ENCODE peak calls at places on chromosome 13, in five cellular contexts. One of them, this sample, is unnamed.

GRCh38 chr13:51151463-51151862 is 40.4 kb upstream of the C13orf42 start:
- DNase-seq in CD8-positive, alpha-beta T cell: no peak
- DNase-seq in A549: no peak
- DNase-seq in uterus: no peak
- DNase-seq in tibial artery: no peak
- DNase-seq in this sample: no peak

GRCh38 chr13:24985102-24985501 is 110.8 kb upstream of the PABPC3 start:
- DNase-seq in uterus: no peak
- DNase-seq in CD8-positive, alpha-beta T cell: no peak
- DNase-seq in tibial artery: no peak
- DNase-seq in A549: no peak
- DNase-seq in this sample: no peak

GRCh38 chr13:76955236-76955635 is 6.9 kb downstream of the ACOD1 start:
- DNase-seq in CD8-positive, alpha-beta T cell: no peak
- DNase-seq in A549: no peak
- DNase-seq in uterus: no peak
- DNase-seq in tibial artery: no peak
- DNase-seq in this sample: no peak

GRCh38 chr13:61148691-61149332 is 266.8 kb downstream of the PCDH20 start:
- DNase-seq in CD8-positive, alpha-beta T cell: no peak
- DNase-seq in A549: no peak
- DNase-seq in uterus: no peak
- DNase-seq in tibial artery: no peak
- DNase-seq in this sample: no peak

GRCh38 chr13:103514188-103514587 is 448.0 kb upstream of the SLC10A2 start:
- DNase-seq in tibial artery: no peak
- DNase-seq in uterus: no peak
- DNase-seq in CD8-positive, alpha-beta T cell: no peak
- DNase-seq in A549: no peak
- DNase-seq in this sample: no peak

GRCh38 chr13:57633950-57634828 is 2.6 kb downstream of the PCDH17 start:
- DNase-seq in uterus: no peak
- DNase-seq in CD8-positive, alpha-beta T cell: no peak
- DNase-seq in A549: no peak
- DNase-seq in tibial artery: peak
- DNase-seq in this sample: no peak

GRCh38 chr13:49040872-49041271 is 65.2 kb downstream of the FNDC3A start:
- DNase-seq in A549: no peak
- DNase-seq in tibial artery: no peak
- DNase-seq in uterus: no peak
- DNase-seq in CD8-positive, alpha-beta T cell: no peak
- DNase-seq in this sample: no peak

GRCh38 chr13:39835253-39835652 is 179.8 kb downstream of the COG6 start:
- DNase-seq in A549: no peak
- DNase-seq in CD8-positive, alpha-beta T cell: no peak
- DNase-seq in tibial artery: no peak
- DNase-seq in uterus: no peak
- DNase-seq in this sample: no peak

GRCh38 chr13:37414667-37415066 is 183.9 kb downstream of the POSTN start:
- DNase-seq in uterus: no peak
- DNase-seq in CD8-positive, alpha-beta T cell: no peak
- DNase-seq in A549: no peak
- DNase-seq in tibial artery: no peak
- DNase-seq in this sample: no peak

GRCh38 chr13:40809471-40809870 is 20.1 kb downstream of the SLC25A15 start:
- DNase-seq in CD8-positive, alpha-beta T cell: no peak
- DNase-seq in tibial artery: no peak
- DNase-seq in uterus: no peak
- DNase-seq in A549: no peak
- DNase-seq in this sample: no peak

GRCh38 chr13:65724261-65724660 is 1505.9 kb downstream of the PCDH9 start:
- DNase-seq in CD8-positive, alpha-beta T cell: no peak
- DNase-seq in A549: no peak
- DNase-seq in tibial artery: no peak
- DNase-seq in uterus: no peak
- DNase-seq in this sample: no peak

GRCh38 chr13:112790735-112791641 is 101.2 kb downstream of the ATP11A start:
- DNase-seq in CD8-positive, alpha-beta T cell: no peak
- DNase-seq in A549: no peak
- DNase-seq in tibial artery: peak
- DNase-seq in uterus: peak
- DNase-seq in this sample: no peak

GRCh38 chr13:79741006-79741405 is 260.1 kb downstream of the NDFIP2 start:
- DNase-seq in A549: no peak
- DNase-seq in tibial artery: no peak
- DNase-seq in uterus: no peak
- DNase-seq in CD8-positive, alpha-beta T cell: no peak
- DNase-seq in this sample: no peak

GRCh38 chr13:99731747-99732146 is 230.5 kb downstream of the TM9SF2 start:
- DNase-seq in tibial artery: no peak
- DNase-seq in A549: no peak
- DNase-seq in CD8-positive, alpha-beta T cell: no peak
- DNase-seq in uterus: no peak
- DNase-seq in this sample: no peak

GRCh38 chr13:27203854-27204253 is 32.2 kb upstream of the USP12 start:
- DNase-seq in A549: no peak
- DNase-seq in uterus: no peak
- DNase-seq in CD8-positive, alpha-beta T cell: no peak
- DNase-seq in tibial artery: no peak
- DNase-seq in this sample: no peak
- TF ChIP-seq CTCF in A549: peak
- TF ChIP-seq CTCF in uterus: no peak
- TF ChIP-seq CTCF in CD8-positive, alpha-beta T cell: no peak
- TF ChIP-seq CTCF in tibial artery: peak
- TF ChIP-seq CTCF in this sample: no peak

GRCh38 chr13:27959976-27960361 is 9.1 kb downstream of the CDX2 start:
- DNase-seq in uterus: no peak
- DNase-seq in A549: no peak
- DNase-seq in tibial artery: no peak
- DNase-seq in CD8-positive, alpha-beta T cell: no peak
- DNase-seq in this sample: no peak
- H3K4me3 ChIP-seq in uterus: no peak
- H3K4me3 ChIP-seq in A549: peak
- H3K4me3 ChIP-seq in tibial artery: peak
- H3K4me3 ChIP-seq in CD8-positive, alpha-beta T cell: no peak
- H3K4me3 ChIP-seq in this sample: peak

GRCh38 chr13:98265669-98266551 is 88.8 kb upstream of the RNF113B start:
- DNase-seq in uterus: no peak
- DNase-seq in CD8-positive, alpha-beta T cell: no peak
- DNase-seq in tibial artery: no peak
- DNase-seq in A549: no peak
- DNase-seq in this sample: no peak
- H3K27ac ChIP-seq in uterus: no peak
- H3K27ac ChIP-seq in CD8-positive, alpha-beta T cell: no peak
- H3K27ac ChIP-seq in tibial artery: no peak
- H3K27ac ChIP-seq in A549: no peak
- H3K27ac ChIP-seq in this sample: no peak

GRCh38 chr13:44805623-44806022 is 183.6 kb downstream of the NUFIP1 start:
- DNase-seq in uterus: no peak
- DNase-seq in CD8-positive, alpha-beta T cell: no peak
- DNase-seq in tibial artery: no peak
- DNase-seq in A549: no peak
- DNase-seq in this sample: no peak

GRCh38 chr13:44797685-44798084 is 191.6 kb downstream of the NUFIP1 start:
- DNase-seq in CD8-positive, alpha-beta T cell: no peak
- DNase-seq in tibial artery: no peak
- DNase-seq in uterus: no peak
- DNase-seq in A549: no peak
- DNase-seq in this sample: no peak

GRCh38 chr13:44800626-44801025 is 188.6 kb downstream of the NUFIP1 start:
- DNase-seq in CD8-positive, alpha-beta T cell: no peak
- DNase-seq in tibial artery: no peak
- DNase-seq in uterus: no peak
- DNase-seq in A549: no peak
- DNase-seq in this sample: no peak

GRCh38 chr13:44803390-44803789 is 185.9 kb downstream of the NUFIP1 start:
- DNase-seq in uterus: no peak
- DNase-seq in CD8-positive, alpha-beta T cell: no peak
- DNase-seq in A549: no peak
- DNase-seq in tibial artery: no peak
- DNase-seq in this sample: no peak

GRCh38 chr13:44801990-44802389 is 187.3 kb downstream of the NUFIP1 start:
- DNase-seq in CD8-positive, alpha-beta T cell: no peak
- DNase-seq in uterus: no peak
- DNase-seq in tibial artery: no peak
- DNase-seq in A549: no peak
- DNase-seq in this sample: no peak
- TF ChIP-seq CTCF in CD8-positive, alpha-beta T cell: no peak
- TF ChIP-seq CTCF in uterus: no peak
- TF ChIP-seq CTCF in tibial artery: no peak
- TF ChIP-seq CTCF in A549: no peak
- TF ChIP-seq CTCF in this sample: no peak

GRCh38 chr13:19961924-19962323 is 3.4 kb downstream of the ZMYM2 start:
- DNase-seq in tibial artery: no peak
- DNase-seq in uterus: no peak
- DNase-seq in A549: no peak
- DNase-seq in CD8-positive, alpha-beta T cell: no peak
- DNase-seq in this sample: no peak
- H3K4me3 ChIP-seq in tibial artery: no peak
- H3K4me3 ChIP-seq in uterus: no peak
- H3K4me3 ChIP-seq in A549: no peak
- H3K4me3 ChIP-seq in CD8-positive, alpha-beta T cell: no peak
- H3K4me3 ChIP-seq in this sample: no peak

GRCh38 chr13:95193509-95194230 is 107.6 kb downstream of the ABCC4 start:
- DNase-seq in CD8-positive, alpha-beta T cell: no peak
- DNase-seq in A549: no peak
- DNase-seq in tibial artery: no peak
- DNase-seq in uterus: no peak
- DNase-seq in this sample: no peak

GRCh38 chr13:95195146-95195545 is 106.1 kb downstream of the ABCC4 start:
- DNase-seq in CD8-positive, alpha-beta T cell: no peak
- DNase-seq in A549: no peak
- DNase-seq in tibial artery: no peak
- DNase-seq in uterus: no peak
- DNase-seq in this sample: no peak

GRCh38 chr13:95191821-95192220 is 109.4 kb downstream of the ABCC4 start:
- DNase-seq in A549: peak
- DNase-seq in uterus: peak
- DNase-seq in tibial artery: peak
- DNase-seq in CD8-positive, alpha-beta T cell: peak
- DNase-seq in this sample: peak

GRCh38 chr13:95197548-95197947 is 103.7 kb downstream of the ABCC4 start:
- DNase-seq in tibial artery: no peak
- DNase-seq in uterus: no peak
- DNase-seq in A549: no peak
- DNase-seq in CD8-positive, alpha-beta T cell: no peak
- DNase-seq in this sample: no peak

GRCh38 chr13:95192998-95193397 is 108.3 kb downstream of the ABCC4 start:
- DNase-seq in CD8-positive, alpha-beta T cell: no peak
- DNase-seq in A549: no peak
- DNase-seq in tibial artery: no peak
- DNase-seq in uterus: no peak
- DNase-seq in this sample: no peak
- H3K27ac ChIP-seq in CD8-positive, alpha-beta T cell: no peak
- H3K27ac ChIP-seq in A549: peak
- H3K27ac ChIP-seq in tibial artery: no peak
- H3K27ac ChIP-seq in uterus: no peak
- H3K27ac ChIP-seq in this sample: no peak

DNA sequence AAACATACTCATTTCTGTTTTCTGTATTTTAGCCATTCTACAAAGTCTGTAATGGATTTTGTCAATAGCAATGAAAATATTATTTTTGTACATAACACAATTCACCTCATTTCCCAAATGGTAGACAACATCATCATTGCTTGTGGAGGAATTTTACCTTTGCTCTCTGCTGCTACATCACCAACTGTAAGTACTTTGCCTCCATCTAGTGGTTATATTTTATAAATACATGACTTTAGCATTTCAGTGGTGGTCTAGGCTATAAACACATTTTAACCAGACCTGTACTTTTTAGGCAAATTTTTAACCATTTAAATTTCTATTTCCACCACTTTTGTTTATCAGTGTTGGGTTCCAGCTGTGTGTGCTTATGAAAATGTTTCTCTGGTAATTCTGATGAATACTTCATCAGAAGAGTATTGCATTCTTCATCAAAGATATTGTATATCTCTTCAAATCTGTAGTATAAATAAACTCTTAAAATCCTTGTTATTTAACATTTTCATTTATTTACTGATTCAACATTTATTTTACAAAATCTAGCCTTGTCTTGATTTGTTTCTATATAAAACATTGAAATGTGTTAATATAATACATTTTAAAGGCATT is 222.4 kb downstream of the NBEA start:
- DNase-seq in tibial artery: no peak
- DNase-seq in A549: peak
- DNase-seq in uterus: no peak
- DNase-seq in CD8-positive, alpha-beta T cell: no peak
- DNase-seq in this sample: no peak
- TF ChIP-seq CTCF in tibial artery: peak
- TF ChIP-seq CTCF in A549: peak
- TF ChIP-seq CTCF in uterus: peak
- TF ChIP-seq CTCF in CD8-positive, alpha-beta T cell: peak
- TF ChIP-seq CTCF in this sample: peak

GRCh38 chr13:45196091-45196490 is 4.8 kb downstream of the KCTD4 start:
- DNase-seq in uterus: no peak
- DNase-seq in tibial artery: no peak
- DNase-seq in CD8-positive, alpha-beta T cell: no peak
- DNase-seq in A549: no peak
- DNase-seq in this sample: no peak
- H3K4me3 ChIP-seq in uterus: no peak
- H3K4me3 ChIP-seq in tibial artery: no peak
- H3K4me3 ChIP-seq in CD8-positive, alpha-beta T cell: no peak
- H3K4me3 ChIP-seq in A549: no peak
- H3K4me3 ChIP-seq in this sample: no peak

DNA sequence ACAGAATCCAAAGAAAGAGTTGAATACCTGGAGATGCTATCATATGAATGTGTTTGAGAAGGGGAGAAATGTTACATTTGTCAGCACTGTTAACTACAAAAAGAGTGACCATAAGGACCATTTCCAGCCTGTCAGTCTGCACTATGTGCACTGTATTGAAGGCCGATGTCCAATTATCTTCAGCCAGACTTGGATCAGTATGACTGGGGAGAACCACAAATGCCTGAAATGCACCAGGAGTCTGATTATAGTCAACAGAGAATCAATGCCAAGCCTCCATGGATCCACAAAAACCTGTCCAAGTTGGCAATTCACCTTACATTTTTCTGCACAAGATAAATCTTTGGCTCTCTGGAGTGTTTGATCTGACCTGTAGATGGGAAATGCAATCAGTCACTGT is 697.5 kb upstream of the SGCG start:
- DNase-seq in A549: no peak
- DNase-seq in uterus: no peak
- DNase-seq in tibial artery: no peak
- DNase-seq in CD8-positive, alpha-beta T cell: no peak
- DNase-seq in this sample: no peak
- H3K27ac ChIP-seq in A549: no peak
- H3K27ac ChIP-seq in uterus: no peak
- H3K27ac ChIP-seq in tibial artery: no peak
- H3K27ac ChIP-seq in CD8-positive, alpha-beta T cell: no peak
- H3K27ac ChIP-seq in this sample: no peak

DNA sequence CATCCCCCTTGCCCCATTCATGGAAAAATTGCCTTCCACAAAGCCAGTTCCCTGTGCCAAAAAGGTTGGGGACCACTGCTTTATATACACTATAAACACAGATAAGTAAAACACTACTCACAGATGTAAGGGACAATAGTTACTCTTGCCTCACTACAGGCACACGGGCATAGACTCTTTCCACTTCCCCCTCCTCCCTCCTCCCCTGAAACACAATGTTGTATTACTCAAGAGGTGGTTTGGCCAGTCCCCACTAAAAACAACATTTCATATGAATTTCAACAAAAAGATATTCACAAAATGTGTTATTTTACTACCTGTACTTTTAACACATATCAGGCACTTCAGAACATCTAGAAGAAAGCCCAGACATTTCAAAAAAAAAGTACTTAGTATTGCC is 45.1 kb downstream of the EPSTI1 start:
- DNase-seq in A549: no peak
- DNase-seq in CD8-positive, alpha-beta T cell: no peak
- DNase-seq in tibial artery: no peak
- DNase-seq in uterus: no peak
- DNase-seq in this sample: no peak
- TF ChIP-seq CTCF in A549: no peak
- TF ChIP-seq CTCF in CD8-positive, alpha-beta T cell: no peak
- TF ChIP-seq CTCF in tibial artery: no peak
- TF ChIP-seq CTCF in uterus: no peak
- TF ChIP-seq CTCF in this sample: no peak

This sample was measured in ascending aorta.